ENCODE peak calls at places on chromosomes 13 and 19, in five cellular contexts. One of them, this sample, is unnamed. For H3K4me1, the result is how much of the 10 kb centered on the place peaks cover.

GRCh38 chr13:32209670-32210069 is 105.5 kb downstream of the ZAR1L start:
- DNase-seq in mammary epithelial cell: no peak
- DNase-seq in tibial nerve: no peak
- DNase-seq in heart right ventricle: no peak
- DNase-seq in pancreas: no peak
- DNase-seq in this sample: no peak

GRCh38 chr19:18744019-18744418 is 47.1 kb downstream of the COMP start:
- DNase-seq in mammary epithelial cell: no peak
- DNase-seq in tibial nerve: no peak
- DNase-seq in heart right ventricle: no peak
- DNase-seq in pancreas: peak
- DNase-seq in this sample: no peak

GRCh38 chr19:1042689-1043511 is 3.0 kb downstream of the ABCA7 start:
- DNase-seq in mammary epithelial cell: no peak
- DNase-seq in tibial nerve: no peak
- DNase-seq in heart right ventricle: no peak
- DNase-seq in pancreas: peak
- DNase-seq in this sample: no peak

GRCh38 chr19:48745208-48745995 is 1.3 kb downstream of the IZUMO1 start:
- DNase-seq in mammary epithelial cell: peak
- DNase-seq in tibial nerve: no peak
- DNase-seq in heart right ventricle: peak
- DNase-seq in pancreas: peak
- DNase-seq in this sample: peak

GRCh38 chr19:294819-295686 is 3.9 kb upstream of the PLPP2 start:
- DNase-seq in mammary epithelial cell: no peak
- DNase-seq in tibial nerve: no peak
- DNase-seq in heart right ventricle: no peak
- DNase-seq in pancreas: peak
- DNase-seq in this sample: no peak

GRCh38 chr13:81487151-81487550 is 1146.2 kb upstream of the SPRY2 start:
- DNase-seq in mammary epithelial cell: peak
- DNase-seq in tibial nerve: no peak
- DNase-seq in heart right ventricle: no peak
- DNase-seq in pancreas: no peak
- DNase-seq in this sample: no peak

GRCh38 chr13:33722216-33722900 is 95.6 kb upstream of the RFC3 start:
- DNase-seq in mammary epithelial cell: no peak
- DNase-seq in tibial nerve: no peak
- DNase-seq in heart right ventricle: no peak
- DNase-seq in pancreas: no peak
- DNase-seq in this sample: no peak

GRCh38 chr19:34172661-34173144 is 399 bp downstream of the LSM14A start:
- DNase-seq in mammary epithelial cell: no peak
- DNase-seq in tibial nerve: no peak
- DNase-seq in heart right ventricle: peak
- DNase-seq in pancreas: no peak
- DNase-seq in this sample: no peak

GRCh38 chr19:4567584-4568071 is 8.1 kb upstream of the SEMA6B start:
- DNase-seq in mammary epithelial cell: no peak
- DNase-seq in tibial nerve: peak
- DNase-seq in heart right ventricle: peak
- DNase-seq in pancreas: peak
- DNase-seq in this sample: no peak

GRCh38 chr19:4453232-4454179 is 4.1 kb downstream of the UBXN6 start:
- DNase-seq in mammary epithelial cell: no peak
- DNase-seq in tibial nerve: no peak
- DNase-seq in heart right ventricle: no peak
- DNase-seq in pancreas: peak
- DNase-seq in this sample: no peak

GRCh38 chr13:71880753-71881541 is 13.9 kb upstream of the DACH1 start:
- DNase-seq in mammary epithelial cell: peak
- DNase-seq in tibial nerve: no peak
- DNase-seq in heart right ventricle: no peak
- DNase-seq in pancreas: no peak
- DNase-seq in this sample: no peak

GRCh38 chr19:12946092-12946845 is 607 bp downstream of the RAD23A start:
- DNase-seq in mammary epithelial cell: peak
- DNase-seq in tibial nerve: no peak
- DNase-seq in heart right ventricle: peak
- DNase-seq in pancreas: peak
- DNase-seq in this sample: no peak

GRCh38 chr19:42140125-42140754 is 8.0 kb upstream of the POU2F2 start:
- DNase-seq in mammary epithelial cell: peak
- DNase-seq in tibial nerve: no peak
- DNase-seq in heart right ventricle: peak
- DNase-seq in pancreas: peak
- DNase-seq in this sample: no peak

GRCh38 chr19:50517704-50518075 is 4.0 kb upstream of the ASPDH start:
- DNase-seq in mammary epithelial cell: no peak
- DNase-seq in tibial nerve: no peak
- DNase-seq in heart right ventricle: no peak
- DNase-seq in pancreas: no peak
- DNase-seq in this sample: no peak

DNA sequence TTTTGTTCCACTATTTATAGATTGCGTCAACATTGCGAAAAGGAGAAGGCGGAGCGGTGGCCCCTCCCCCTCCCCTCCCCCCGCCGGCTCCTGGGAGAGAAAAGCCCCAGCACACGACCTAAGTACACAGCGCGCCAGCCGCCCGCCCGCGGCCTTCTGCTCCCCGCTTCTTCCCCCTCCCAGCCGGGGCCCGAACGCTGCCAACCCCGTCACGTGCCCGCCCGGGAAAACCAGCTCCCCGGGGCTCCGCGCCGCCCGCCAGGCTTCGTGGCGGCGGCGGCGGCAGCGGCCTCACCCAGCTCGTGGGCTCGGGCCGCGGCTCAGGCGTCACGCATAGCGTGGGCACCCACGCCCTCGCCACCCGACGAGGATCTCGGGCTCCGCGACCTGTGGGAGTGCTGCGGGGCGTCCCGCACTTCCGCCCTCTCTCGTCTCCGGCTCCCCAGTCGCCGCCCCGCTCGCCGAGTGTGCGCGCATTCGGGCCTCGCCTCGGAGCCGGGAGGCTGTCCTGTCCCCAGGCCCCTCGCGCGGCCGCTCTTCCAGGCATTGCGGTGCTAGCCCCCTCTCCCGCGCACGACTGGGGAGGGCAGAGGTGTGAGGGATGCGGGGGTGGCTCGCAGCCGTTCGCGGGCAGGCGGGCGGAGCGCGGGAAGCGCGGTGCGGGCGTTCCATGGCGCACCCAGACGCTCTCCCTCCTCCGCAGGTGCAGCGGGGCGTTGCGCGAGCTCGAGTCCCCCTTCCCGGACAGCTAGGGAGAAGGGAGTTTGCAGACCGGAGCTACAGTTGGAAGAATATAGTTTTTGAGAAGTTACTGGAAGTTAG is 110.5 kb downstream of the KCNRG start:
- DNase-seq in mammary epithelial cell: peak
- DNase-seq in tibial nerve: peak
- DNase-seq in heart right ventricle: peak
- DNase-seq in pancreas: peak
- DNase-seq in this sample: peak
- H3K4me1 ChIP-seq in mammary epithelial cell: under half
- H3K4me1 ChIP-seq in tibial nerve: under half
- H3K4me1 ChIP-seq in heart right ventricle: half or more
- H3K4me1 ChIP-seq in pancreas: under half
- H3K4me1 ChIP-seq in this sample: under half

DNA sequence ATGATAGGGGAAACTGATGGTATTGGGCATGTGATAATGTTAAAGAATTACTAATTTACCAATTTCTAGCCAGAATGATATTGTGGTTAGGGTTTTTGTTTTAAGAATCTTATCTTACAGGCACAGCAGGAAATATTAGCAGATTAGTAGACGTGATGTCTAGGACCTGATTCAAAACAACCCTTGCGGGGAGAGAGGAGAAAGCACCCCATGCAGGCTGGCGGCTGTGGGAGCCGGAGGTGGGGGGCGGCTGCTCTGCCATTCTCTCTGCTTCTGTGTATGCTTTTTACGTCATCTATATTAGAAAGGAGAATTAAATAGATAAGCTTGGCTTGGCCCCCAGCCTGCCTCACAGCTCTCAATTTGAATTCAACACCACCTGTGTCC is 41.5 kb downstream of the MLLT1 start:
- DNase-seq in mammary epithelial cell: no peak
- DNase-seq in tibial nerve: no peak
- DNase-seq in heart right ventricle: no peak
- DNase-seq in pancreas: no peak
- DNase-seq in this sample: no peak
- TF ChIP-seq CTCF in mammary epithelial cell: no peak
- TF ChIP-seq CTCF in tibial nerve: no peak
- TF ChIP-seq CTCF in heart right ventricle: no peak
- TF ChIP-seq CTCF in pancreas: no peak
- TF ChIP-seq CTCF in this sample: no peak

GRCh38 chr19:14383898-14384669 is 2.8 kb downstream of the ADGRE5 start:
- DNase-seq in mammary epithelial cell: peak
- DNase-seq in tibial nerve: no peak
- DNase-seq in heart right ventricle: no peak
- DNase-seq in pancreas: no peak
- DNase-seq in this sample: no peak

GRCh38 chr19:14385492-14385891 is 4.2 kb downstream of the ADGRE5 start:
- DNase-seq in mammary epithelial cell: no peak
- DNase-seq in tibial nerve: no peak
- DNase-seq in heart right ventricle: no peak
- DNase-seq in pancreas: no peak
- DNase-seq in this sample: no peak

GRCh38 chr19:14378890-14379289 is 2.4 kb upstream of the ADGRE5 start:
- DNase-seq in mammary epithelial cell: no peak
- DNase-seq in tibial nerve: no peak
- DNase-seq in heart right ventricle: no peak
- DNase-seq in pancreas: no peak
- DNase-seq in this sample: no peak

GRCh38 chr19:14383556-14383897 is 2.3 kb downstream of the ADGRE5 start:
- DNase-seq in mammary epithelial cell: no peak
- DNase-seq in tibial nerve: no peak
- DNase-seq in heart right ventricle: peak
- DNase-seq in pancreas: no peak
- DNase-seq in this sample: no peak

DNA sequence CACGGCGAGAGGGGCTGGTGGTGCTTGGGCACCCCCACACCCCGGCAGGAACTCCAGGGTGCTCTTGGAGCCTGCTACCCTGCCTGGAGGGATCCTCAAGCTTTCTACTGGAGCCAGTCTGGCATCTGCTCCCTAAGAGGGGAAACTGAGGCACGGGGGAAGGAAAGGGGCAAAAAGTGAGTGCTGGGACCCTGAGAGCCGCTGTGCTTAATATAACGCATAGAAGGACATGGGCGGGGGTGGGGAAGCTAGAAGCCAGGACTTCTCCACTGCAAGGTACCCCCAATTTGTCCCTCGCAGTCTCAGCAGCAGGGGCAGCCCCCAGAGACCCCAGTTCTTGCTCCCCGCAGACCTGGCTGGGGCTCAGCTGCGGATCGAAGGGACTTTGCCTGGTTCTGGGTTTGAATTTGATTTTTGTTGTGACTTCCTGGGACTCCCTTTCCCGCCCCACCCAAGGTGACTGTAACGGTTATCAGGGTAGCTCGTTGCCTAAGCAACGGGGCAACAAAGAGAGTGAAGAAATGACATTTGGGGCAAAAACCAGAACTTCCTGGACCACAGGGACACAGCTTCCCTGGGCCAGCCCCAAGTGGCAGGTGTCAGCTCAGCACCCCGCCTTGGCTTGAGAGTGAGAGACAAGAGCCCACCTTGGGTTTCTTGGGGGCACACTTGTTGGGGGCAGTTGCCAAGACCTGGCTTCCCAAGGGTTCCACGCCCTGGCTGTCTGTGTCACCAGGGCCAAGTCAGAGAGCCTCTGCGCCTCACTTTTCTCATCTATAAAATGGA is 638 bp downstream of the ADGRE5 start:
- DNase-seq in mammary epithelial cell: peak
- DNase-seq in tibial nerve: no peak
- DNase-seq in heart right ventricle: peak
- DNase-seq in pancreas: no peak
- DNase-seq in this sample: peak
- H3K4me3 ChIP-seq in mammary epithelial cell: peak
- H3K4me3 ChIP-seq in tibial nerve: peak
- H3K4me3 ChIP-seq in heart right ventricle: peak
- H3K4me3 ChIP-seq in pancreas: peak
- H3K4me3 ChIP-seq in this sample: peak

GRCh38 chr19:2550431-2551171 is 74.7 kb downstream of the GADD45B start:
- DNase-seq in mammary epithelial cell: no peak
- DNase-seq in tibial nerve: no peak
- DNase-seq in heart right ventricle: peak
- DNase-seq in pancreas: peak
- DNase-seq in this sample: no peak
- H3K4me1 ChIP-seq in mammary epithelial cell: under half
- H3K4me1 ChIP-seq in tibial nerve: under half
- H3K4me1 ChIP-seq in heart right ventricle: under half
- H3K4me1 ChIP-seq in pancreas: under half
- H3K4me1 ChIP-seq in this sample: under half